ENCODE peak calls at places on chromosomes 12 and 14, in six cellular contexts. One of them, this sample, is unnamed. For H3K4me1, the result is how much of the 10 kb centered on the place peaks cover.

GRCh38 chr12:59839514-59839913 is 243.7 kb downstream of the SLC16A7 start:
- DNase-seq in mammary epithelial cell: no peak
- DNase-seq in mesenchymal stem cell: no peak
- DNase-seq in neuronal stem cell: no peak
- DNase-seq in HepG2: no peak
- DNase-seq in GM23338: no peak
- DNase-seq in this sample: no peak

GRCh38 chr14:90439874-90440442 is 43.1 kb downstream of the CALM1 start:
- DNase-seq in GM23338: peak
- DNase-seq in mesenchymal stem cell: no peak
- DNase-seq in neuronal stem cell: no peak
- DNase-seq in mammary epithelial cell: peak
- DNase-seq in HepG2: no peak
- DNase-seq in this sample: no peak

GRCh38 chr12:2264622-2265306 is 212.0 kb downstream of the CACNA1C start:
- DNase-seq in neuronal stem cell: no peak
- DNase-seq in HepG2: no peak
- DNase-seq in mammary epithelial cell: peak
- DNase-seq in GM23338: no peak
- DNase-seq in mesenchymal stem cell: peak
- DNase-seq in this sample: peak

GRCh38 chr12:110776410-110776809 is 33.7 kb upstream of the PPP1CC start:
- DNase-seq in GM23338: no peak
- DNase-seq in mesenchymal stem cell: no peak
- DNase-seq in HepG2: no peak
- DNase-seq in neuronal stem cell: no peak
- DNase-seq in mammary epithelial cell: no peak
- DNase-seq in this sample: no peak

GRCh38 chr12:39081910-39082309 is 176.5 kb upstream of the CPNE8 start:
- DNase-seq in HepG2: no peak
- DNase-seq in mesenchymal stem cell: no peak
- DNase-seq in neuronal stem cell: no peak
- DNase-seq in GM23338: no peak
- DNase-seq in mammary epithelial cell: no peak
- DNase-seq in this sample: no peak

GRCh38 chr14:32468955-32469354 is 139.9 kb downstream of the AKAP6 start:
- DNase-seq in mesenchymal stem cell: peak
- DNase-seq in mammary epithelial cell: peak
- DNase-seq in neuronal stem cell: no peak
- DNase-seq in HepG2: peak
- DNase-seq in GM23338: no peak
- DNase-seq in this sample: peak

GRCh38 chr12:8636581-8636980 is 23.9 kb upstream of the AICDA start:
- DNase-seq in mesenchymal stem cell: no peak
- DNase-seq in neuronal stem cell: no peak
- DNase-seq in HepG2: no peak
- DNase-seq in mammary epithelial cell: no peak
- DNase-seq in GM23338: no peak
- DNase-seq in this sample: no peak

GRCh38 chr12:88298761-88299242 is 156.7 kb downstream of the TMTC3 start:
- DNase-seq in mesenchymal stem cell: peak
- DNase-seq in HepG2: no peak
- DNase-seq in GM23338: peak
- DNase-seq in mammary epithelial cell: peak
- DNase-seq in neuronal stem cell: no peak
- DNase-seq in this sample: no peak

GRCh38 chr14:68178282-68178681 is 358.7 kb downstream of the RAD51B start:
- DNase-seq in HepG2: no peak
- DNase-seq in mesenchymal stem cell: no peak
- DNase-seq in mammary epithelial cell: no peak
- DNase-seq in GM23338: peak
- DNase-seq in neuronal stem cell: no peak
- DNase-seq in this sample: no peak

GRCh38 chr12:49491823-49492222 is 47.0 kb upstream of the KCNH3 start:
- DNase-seq in neuronal stem cell: no peak
- DNase-seq in GM23338: no peak
- DNase-seq in HepG2: no peak
- DNase-seq in mesenchymal stem cell: peak
- DNase-seq in mammary epithelial cell: peak
- DNase-seq in this sample: peak

DNA sequence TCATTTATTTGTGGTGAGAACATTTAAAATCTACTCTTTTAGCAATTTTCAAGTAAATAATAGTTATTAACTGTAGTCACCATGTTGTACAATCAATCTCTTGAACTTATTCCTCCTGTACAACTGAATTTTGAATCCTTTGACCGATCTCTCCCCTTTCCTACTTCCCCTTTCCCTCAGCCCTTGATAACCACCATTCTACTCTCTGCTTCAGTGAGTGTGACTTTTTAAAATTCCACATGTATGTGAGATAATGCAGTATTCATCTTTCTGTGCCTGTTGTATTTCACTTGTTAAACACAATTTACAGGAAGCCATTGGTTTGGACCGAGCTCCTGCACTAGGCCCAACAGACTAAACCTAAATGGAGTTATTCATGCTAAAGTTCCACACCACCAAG is 458.9 kb upstream of the PDE3A start:
- DNase-seq in HepG2: no peak
- DNase-seq in neuronal stem cell: no peak
- DNase-seq in GM23338: no peak
- DNase-seq in mammary epithelial cell: no peak
- DNase-seq in mesenchymal stem cell: no peak
- DNase-seq in this sample: no peak
- H3K27ac ChIP-seq in HepG2: no peak
- H3K27ac ChIP-seq in neuronal stem cell: no peak
- H3K27ac ChIP-seq in GM23338: no peak
- H3K27ac ChIP-seq in mammary epithelial cell: no peak
- H3K27ac ChIP-seq in mesenchymal stem cell: no peak
- H3K27ac ChIP-seq in this sample: no peak

GRCh38 chr12:30823140-30823669 is 68.5 kb upstream of the CAPRIN2 start:
- DNase-seq in GM23338: peak
- DNase-seq in mesenchymal stem cell: peak
- DNase-seq in neuronal stem cell: peak
- DNase-seq in HepG2: no peak
- DNase-seq in mammary epithelial cell: no peak
- DNase-seq in this sample: peak

GRCh38 chr12:30820406-30820946 is 65.7 kb upstream of the CAPRIN2 start:
- DNase-seq in GM23338: no peak
- DNase-seq in neuronal stem cell: no peak
- DNase-seq in HepG2: no peak
- DNase-seq in mesenchymal stem cell: peak
- DNase-seq in mammary epithelial cell: peak
- DNase-seq in this sample: no peak

GRCh38 chr12:30824311-30824710 is 69.6 kb upstream of the CAPRIN2 start:
- DNase-seq in GM23338: no peak
- DNase-seq in mammary epithelial cell: no peak
- DNase-seq in mesenchymal stem cell: no peak
- DNase-seq in HepG2: no peak
- DNase-seq in neuronal stem cell: no peak
- DNase-seq in this sample: no peak

GRCh38 chr12:30823764-30824163 is 69.0 kb upstream of the CAPRIN2 start:
- DNase-seq in GM23338: peak
- DNase-seq in neuronal stem cell: no peak
- DNase-seq in mesenchymal stem cell: no peak
- DNase-seq in mammary epithelial cell: no peak
- DNase-seq in HepG2: no peak
- DNase-seq in this sample: no peak

GRCh38 chr12:30822385-30823139 is 67.8 kb upstream of the CAPRIN2 start:
- DNase-seq in neuronal stem cell: peak
- DNase-seq in HepG2: no peak
- DNase-seq in mammary epithelial cell: peak
- DNase-seq in GM23338: peak
- DNase-seq in mesenchymal stem cell: peak
- DNase-seq in this sample: peak
- H2AFZ ChIP-seq in neuronal stem cell: peak
- H2AFZ ChIP-seq in HepG2: no peak
- H2AFZ ChIP-seq in mammary epithelial cell: peak
- H2AFZ ChIP-seq in GM23338: peak
- H2AFZ ChIP-seq in mesenchymal stem cell: peak
- H2AFZ ChIP-seq in this sample: peak

GRCh38 chr12:52149651-52150241 is 42.1 kb downstream of the KRT80 start:
- DNase-seq in neuronal stem cell: no peak
- DNase-seq in mesenchymal stem cell: no peak
- DNase-seq in GM23338: no peak
- DNase-seq in mammary epithelial cell: peak
- DNase-seq in HepG2: no peak
- DNase-seq in this sample: no peak

GRCh38 chr12:52148541-52149181 is 43.2 kb downstream of the KRT80 start:
- DNase-seq in mammary epithelial cell: peak
- DNase-seq in HepG2: no peak
- DNase-seq in mesenchymal stem cell: no peak
- DNase-seq in GM23338: peak
- DNase-seq in neuronal stem cell: no peak
- DNase-seq in this sample: peak

GRCh38 chr12:52147983-52148540 is 43.8 kb downstream of the KRT80 start:
- DNase-seq in mammary epithelial cell: no peak
- DNase-seq in GM23338: no peak
- DNase-seq in mesenchymal stem cell: no peak
- DNase-seq in HepG2: no peak
- DNase-seq in neuronal stem cell: no peak
- DNase-seq in this sample: no peak

GRCh38 chr12:52147367-52147972 is 44.3 kb downstream of the KRT80 start:
- DNase-seq in mesenchymal stem cell: peak
- DNase-seq in mammary epithelial cell: peak
- DNase-seq in HepG2: peak
- DNase-seq in GM23338: no peak
- DNase-seq in neuronal stem cell: no peak
- DNase-seq in this sample: peak

GRCh38 chr12:52149182-52149641 is 42.6 kb downstream of the KRT80 start:
- DNase-seq in mesenchymal stem cell: no peak
- DNase-seq in neuronal stem cell: no peak
- DNase-seq in HepG2: no peak
- DNase-seq in mammary epithelial cell: no peak
- DNase-seq in GM23338: no peak
- DNase-seq in this sample: no peak
- H3K4me1 ChIP-seq in mesenchymal stem cell: half or more
- H3K4me1 ChIP-seq in neuronal stem cell: under half
- H3K4me1 ChIP-seq in HepG2: under half
- H3K4me1 ChIP-seq in mammary epithelial cell: half or more
- H3K4me1 ChIP-seq in GM23338: under half
- H3K4me1 ChIP-seq in this sample: half or more

GRCh38 chr12:15717940-15718567 is 71.1 kb downstream of the EPS8 start:
- DNase-seq in mammary epithelial cell: no peak
- DNase-seq in HepG2: no peak
- DNase-seq in neuronal stem cell: no peak
- DNase-seq in mesenchymal stem cell: no peak
- DNase-seq in GM23338: no peak
- DNase-seq in this sample: no peak
- H3K27ac ChIP-seq in mammary epithelial cell: no peak
- H3K27ac ChIP-seq in HepG2: no peak
- H3K27ac ChIP-seq in neuronal stem cell: no peak
- H3K27ac ChIP-seq in mesenchymal stem cell: no peak
- H3K27ac ChIP-seq in GM23338: no peak
- H3K27ac ChIP-seq in this sample: no peak

DNA sequence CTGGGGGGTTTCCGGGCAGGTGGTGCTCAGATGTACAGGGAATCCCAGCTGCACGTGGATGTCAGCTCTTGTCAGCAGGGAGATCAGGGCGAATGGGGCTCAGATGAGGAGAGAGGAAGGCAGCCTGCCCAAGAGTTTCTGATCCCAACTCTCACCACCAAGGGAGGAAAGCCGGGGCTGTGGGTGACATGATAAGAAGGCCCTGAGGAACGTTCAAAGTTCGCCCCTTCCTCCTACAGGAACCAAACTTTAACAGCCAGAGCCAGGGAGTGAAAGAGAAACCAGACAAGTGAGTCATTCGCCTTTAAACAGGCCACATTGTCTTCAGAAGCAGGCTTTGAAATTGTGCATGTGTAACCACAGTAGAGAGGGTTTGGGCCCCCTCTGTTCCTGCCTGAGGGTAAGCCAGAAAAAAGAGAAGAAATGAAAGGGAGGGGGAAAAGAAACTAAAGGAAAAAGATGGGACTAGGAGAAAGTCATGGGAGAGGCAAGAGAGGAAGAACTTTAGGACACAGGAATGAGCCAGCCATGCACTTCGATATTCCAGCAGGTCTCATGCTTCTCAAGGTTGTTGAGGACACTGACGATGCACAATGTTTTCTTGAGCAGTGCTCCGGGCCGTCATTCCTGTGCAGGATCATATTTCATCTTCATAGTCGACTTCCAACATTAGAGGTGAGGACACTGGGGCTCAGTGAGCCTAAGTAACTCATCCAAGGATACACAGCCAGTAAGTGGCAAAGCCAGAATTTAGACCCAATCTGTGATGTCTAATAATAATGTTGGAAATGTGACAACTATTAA is 691.4 kb upstream of the TBX3 start:
- DNase-seq in mammary epithelial cell: peak
- DNase-seq in GM23338: no peak
- DNase-seq in mesenchymal stem cell: peak
- DNase-seq in neuronal stem cell: no peak
- DNase-seq in HepG2: peak
- DNase-seq in this sample: peak
- H2AFZ ChIP-seq in mammary epithelial cell: peak
- H2AFZ ChIP-seq in GM23338: no peak
- H2AFZ ChIP-seq in mesenchymal stem cell: peak
- H2AFZ ChIP-seq in neuronal stem cell: no peak
- H2AFZ ChIP-seq in HepG2: peak
- H2AFZ ChIP-seq in this sample: peak

GRCh38 chr14:54647378-54647777 is 80.5 kb downstream of the SAMD4A start:
- DNase-seq in mammary epithelial cell: no peak
- DNase-seq in neuronal stem cell: no peak
- DNase-seq in HepG2: peak
- DNase-seq in GM23338: no peak
- DNase-seq in mesenchymal stem cell: no peak
- DNase-seq in this sample: no peak
- H3K4me1 ChIP-seq in mammary epithelial cell: under half
- H3K4me1 ChIP-seq in neuronal stem cell: under half
- H3K4me1 ChIP-seq in HepG2: half or more
- H3K4me1 ChIP-seq in GM23338: under half
- H3K4me1 ChIP-seq in mesenchymal stem cell: under half
- H3K4me1 ChIP-seq in this sample: under half

GRCh38 chr14:56603648-56604047 is 24.1 kb downstream of the TMEM260 start:
- DNase-seq in neuronal stem cell: no peak
- DNase-seq in mesenchymal stem cell: no peak
- DNase-seq in HepG2: no peak
- DNase-seq in GM23338: no peak
- DNase-seq in mammary epithelial cell: no peak
- DNase-seq in this sample: no peak

DNA sequence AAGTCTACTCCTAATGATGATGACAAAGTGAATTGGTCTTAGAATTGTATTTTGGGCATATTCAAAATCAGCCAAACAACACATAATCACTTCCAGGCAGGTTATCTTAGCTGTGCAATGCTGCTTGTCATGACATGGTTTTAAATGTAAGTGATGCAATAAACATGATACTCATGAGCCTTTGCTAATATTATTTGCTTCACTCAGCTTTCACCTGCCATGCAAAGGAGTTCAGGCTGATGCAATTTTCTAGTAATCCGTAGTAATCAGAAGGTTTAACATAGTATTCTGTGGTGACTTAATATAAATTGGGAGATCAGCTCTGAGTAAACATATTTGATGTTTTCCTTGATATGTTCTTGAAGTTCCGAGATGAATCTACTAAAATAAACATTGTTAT is 29.1 kb downstream of the TMEM260 start:
- DNase-seq in HepG2: no peak
- DNase-seq in neuronal stem cell: no peak
- DNase-seq in GM23338: no peak
- DNase-seq in mammary epithelial cell: peak
- DNase-seq in mesenchymal stem cell: no peak
- DNase-seq in this sample: no peak
- H3K27ac ChIP-seq in HepG2: no peak
- H3K27ac ChIP-seq in neuronal stem cell: no peak
- H3K27ac ChIP-seq in GM23338: no peak
- H3K27ac ChIP-seq in mammary epithelial cell: no peak
- H3K27ac ChIP-seq in mesenchymal stem cell: no peak
- H3K27ac ChIP-seq in this sample: no peak

This sample was measured in hepatocyte.